ENCODE peak calls at places on chromosomes 2 and 18, in five cellular contexts. One of them, this sample, is unnamed.

GRCh38 chr2:139949242-139949972 is 1169.2 kb upstream of the NXPH2 start:
- DNase-seq in stimulated activated CD8-positive, alpha-beta memory T cell treated with anti-CD3 and anti-CD28 coated beads, Interleukin-7, amount 100 ng/mL, for 1 hour: no peak
- DNase-seq in HT1080: no peak
- DNase-seq in activated naive CD4-positive, alpha-beta T cell: no peak
- DNase-seq in stimulated activated effector memory CD8-positive, alpha-beta T cell treated with anti-CD3 and anti-CD28 coated beads, Interleukin-12 subunit alpha, Interleukin-12 subunit beta, amount 100 ng/mL, for 72 hours: no peak
- DNase-seq in this sample: no peak

GRCh38 chr18:4270016-4270415 is 185.1 kb downstream of the DLGAP1 start:
- DNase-seq in stimulated activated CD8-positive, alpha-beta memory T cell treated with anti-CD3 and anti-CD28 coated beads, Interleukin-7, amount 100 ng/mL, for 1 hour: no peak
- DNase-seq in activated naive CD4-positive, alpha-beta T cell: no peak
- DNase-seq in HT1080: no peak
- DNase-seq in stimulated activated effector memory CD8-positive, alpha-beta T cell treated with anti-CD3 and anti-CD28 coated beads, Interleukin-12 subunit alpha, Interleukin-12 subunit beta, amount 100 ng/mL, for 72 hours: no peak
- DNase-seq in this sample: no peak

GRCh38 chr18:63260075-63260754 is 59.4 kb downstream of the BCL2 start:
- DNase-seq in stimulated activated effector memory CD8-positive, alpha-beta T cell treated with anti-CD3 and anti-CD28 coated beads, Interleukin-12 subunit alpha, Interleukin-12 subunit beta, amount 100 ng/mL, for 72 hours: no peak
- DNase-seq in stimulated activated CD8-positive, alpha-beta memory T cell treated with anti-CD3 and anti-CD28 coated beads, Interleukin-7, amount 100 ng/mL, for 1 hour: no peak
- DNase-seq in activated naive CD4-positive, alpha-beta T cell: no peak
- DNase-seq in HT1080: no peak
- DNase-seq in this sample: no peak

GRCh38 chr18:79581911-79582310 is 97.7 kb upstream of the CTDP1 start:
- DNase-seq in stimulated activated effector memory CD8-positive, alpha-beta T cell treated with anti-CD3 and anti-CD28 coated beads, Interleukin-12 subunit alpha, Interleukin-12 subunit beta, amount 100 ng/mL, for 72 hours: no peak
- DNase-seq in activated naive CD4-positive, alpha-beta T cell: no peak
- DNase-seq in HT1080: no peak
- DNase-seq in stimulated activated CD8-positive, alpha-beta memory T cell treated with anti-CD3 and anti-CD28 coated beads, Interleukin-7, amount 100 ng/mL, for 1 hour: no peak
- DNase-seq in this sample: no peak

GRCh38 chr2:62309465-62310091 is 113.7 kb downstream of the B3GNT2 start:
- DNase-seq in stimulated activated effector memory CD8-positive, alpha-beta T cell treated with anti-CD3 and anti-CD28 coated beads, Interleukin-12 subunit alpha, Interleukin-12 subunit beta, amount 100 ng/mL, for 72 hours: peak; percentile 65
- DNase-seq in stimulated activated CD8-positive, alpha-beta memory T cell treated with anti-CD3 and anti-CD28 coated beads, Interleukin-7, amount 100 ng/mL, for 1 hour: no peak
- DNase-seq in HT1080: no peak
- DNase-seq in activated naive CD4-positive, alpha-beta T cell: no peak
- DNase-seq in this sample: no peak

GRCh38 chr2:101308432-101309210 is at the start of gene RNF149:
- DNase-seq in HT1080: peak; percentile 84
- DNase-seq in activated naive CD4-positive, alpha-beta T cell: peak; percentile 80
- DNase-seq in stimulated activated effector memory CD8-positive, alpha-beta T cell treated with anti-CD3 and anti-CD28 coated beads, Interleukin-12 subunit alpha, Interleukin-12 subunit beta, amount 100 ng/mL, for 72 hours: peak; percentile 97
- DNase-seq in stimulated activated CD8-positive, alpha-beta memory T cell treated with anti-CD3 and anti-CD28 coated beads, Interleukin-7, amount 100 ng/mL, for 1 hour: peak; percentile 88
- DNase-seq in this sample: peak; percentile 72

GRCh38 chr2:37984589-37984988 is 59.5 kb downstream of the RMDN2 start:
- DNase-seq in HT1080: no peak
- DNase-seq in stimulated activated CD8-positive, alpha-beta memory T cell treated with anti-CD3 and anti-CD28 coated beads, Interleukin-7, amount 100 ng/mL, for 1 hour: no peak
- DNase-seq in stimulated activated effector memory CD8-positive, alpha-beta T cell treated with anti-CD3 and anti-CD28 coated beads, Interleukin-12 subunit alpha, Interleukin-12 subunit beta, amount 100 ng/mL, for 72 hours: no peak
- DNase-seq in activated naive CD4-positive, alpha-beta T cell: no peak
- DNase-seq in this sample: no peak

GRCh38 chr2:48218169-48218568 is 311.8 kb upstream of the STON1 start:
- DNase-seq in stimulated activated CD8-positive, alpha-beta memory T cell treated with anti-CD3 and anti-CD28 coated beads, Interleukin-7, amount 100 ng/mL, for 1 hour: no peak
- DNase-seq in activated naive CD4-positive, alpha-beta T cell: no peak
- DNase-seq in stimulated activated effector memory CD8-positive, alpha-beta T cell treated with anti-CD3 and anti-CD28 coated beads, Interleukin-12 subunit alpha, Interleukin-12 subunit beta, amount 100 ng/mL, for 72 hours: no peak
- DNase-seq in HT1080: no peak
- DNase-seq in this sample: no peak

This sample was measured in HCT116.